ENCODE peak calls at places on chromosomes 11 and 22, in seven cellular contexts. A, R, D, X, N, O and C are unnamed samples. For H3K4me1, the result is how much of the 10 kb centered on the place peaks cover.

GRCh38 chr11:107116358-107116757 is 98.1 kb upstream of the GUCY1A2 start:
- DNase-seq in A (no peak), R (no peak), D (no peak), X (no peak), N (peak), O (no peak), C (no peak)

GRCh38 chr11:17650601-17650911 is 68.8 kb upstream of the MYOD1 start:
- DNase-seq in A (no peak), R (no peak), D (no peak), X (no peak), N (no peak), O (no peak), C (no peak)

GRCh38 chr11:71153005-71153395 is 99.4 kb downstream of the SHANK2 start:
- DNase-seq in A (no peak), R (peak), D (peak), X (no peak), N (peak), O (no peak), C (no peak)

GRCh38 chr11:22539851-22540376 is 85.7 kb downstream of the FANCF start:
- DNase-seq in A (peak), R (peak), D (no peak), X (no peak), N (peak), O (peak), C (no peak)

GRCh38 chr22:23197836-23198235 is 17.5 kb downstream of the BCR start:
- DNase-seq in A (no peak), R (no peak), D (no peak), X (no peak), N (no peak), O (no peak), C (no peak)

GRCh38 chr11:13134886-13135285 is 125.8 kb downstream of the RASSF10 start:
- DNase-seq in A (no peak), R (no peak), D (no peak), X (no peak), N (no peak), O (no peak), C (no peak)

GRCh38 chr11:33475999-33476398 is 218.8 kb downstream of the HIPK3 start:
- DNase-seq in A (no peak), R (peak), D (no peak), X (no peak), N (peak), O (no peak), C (no peak)

GRCh38 chr11:120061761-120062560 is 76.0 kb downstream of the TRIM29 start:
- DNase-seq in A (no peak), R (no peak), D (no peak), X (peak), N (peak), O (peak), C (no peak)

GRCh38 chr11:125070699-125071254 is 7.7 kb downstream of the SLC37A2 start:
- DNase-seq in A (no peak), R (peak), D (no peak), X (no peak), N (peak), O (no peak), C (no peak)

GRCh38 chr11:833114-833791 is 501 bp downstream of the CD151 start:
- DNase-seq in A (peak), R (peak), D (peak), X (no peak), N (peak), O (peak), C (peak)

GRCh38 chr22:38755155-38755910 is 465 bp downstream of the SUN2 start:
- DNase-seq in A (peak), R (peak), D (peak), X (peak), N (peak), O (peak), C (peak)

GRCh38 chr11:45805305-45806071 is 539 bp downstream of the SLC35C1 start:
- DNase-seq in A (no peak), R (peak), D (peak), X (no peak), N (peak), O (peak), C (no peak)

GRCh38 chr11:109132539-109132938 is 289.5 kb upstream of the C11orf87 start:
- DNase-seq in A (no peak), R (peak), D (no peak), X (no peak), N (no peak), O (no peak), C (no peak)

GRCh38 chr11:66334605-66335442 is 1.4 kb downstream of the RIN1 start:
- DNase-seq in A (no peak), R (no peak), D (no peak), X (peak), N (peak), O (no peak), C (no peak)

GRCh38 chr11:66338276-66339162 is 2.3 kb upstream of the RIN1 start:
- DNase-seq in A (no peak), R (no peak), D (no peak), X (peak), N (no peak), O (no peak), C (no peak)

GRCh38 chr11:66337103-66337899 is 1.1 kb upstream of the RIN1 start:
- DNase-seq in A (no peak), R (no peak), D (no peak), X (peak), N (no peak), O (no peak), C (no peak)

GRCh38 chr11:66335531-66336233 is 552 bp downstream of the RIN1 start:
- DNase-seq in A (no peak), R (peak), D (no peak), X (peak), N (peak), O (peak), C (no peak)

DNA sequence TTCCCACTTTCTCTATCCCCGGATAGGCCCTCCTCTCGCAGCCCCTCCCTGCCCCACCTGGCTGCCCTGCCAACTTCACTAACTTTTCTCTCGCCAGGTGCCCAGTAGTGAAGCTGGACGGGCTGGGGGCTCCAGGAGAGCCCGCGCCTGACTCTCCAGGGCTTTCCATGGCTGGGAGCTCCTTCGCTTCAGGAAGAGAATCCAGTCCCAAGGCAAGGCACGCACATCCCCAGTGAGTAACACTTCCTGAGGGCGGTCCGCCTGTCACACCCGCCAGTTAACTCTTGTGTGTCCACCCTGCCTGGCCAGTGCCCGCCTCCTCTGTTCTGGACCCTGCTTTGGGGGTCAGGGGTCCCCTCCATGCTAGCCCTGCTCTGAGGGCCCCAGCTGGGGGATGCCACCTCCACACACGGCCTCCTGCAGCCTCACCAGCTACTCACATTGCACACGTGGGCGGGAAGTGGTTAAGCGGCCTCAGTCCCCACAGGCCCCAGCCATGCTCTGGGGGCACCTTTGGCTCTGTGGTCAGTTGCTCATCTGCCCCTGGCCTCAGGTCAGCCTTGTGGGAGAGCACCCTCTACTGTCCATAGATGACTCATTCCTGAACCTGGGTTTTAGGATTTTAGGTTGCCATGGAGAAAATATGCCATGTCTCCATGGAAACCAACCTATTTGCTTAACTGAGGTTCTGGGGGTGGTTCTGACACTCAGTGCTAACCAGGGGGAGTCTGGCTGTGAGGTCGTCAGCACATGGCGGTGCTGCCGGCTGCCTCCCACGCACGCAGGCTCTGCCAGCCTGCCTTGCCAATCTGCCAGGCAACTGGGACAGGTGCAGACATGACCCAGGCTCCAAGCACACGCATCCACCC is at the start of gene RIN1:
- DNase-seq in A (peak), R (peak), D (peak), X (peak), N (peak), O (peak), C (peak)
- H3K4me3 ChIP-seq in A (no peak), R (peak), D (peak), X (peak), N (peak), O (peak), C (no peak)

GRCh38 chr11:91081440-91082088 is 858.7 kb upstream of the CHORDC1 start:
- DNase-seq in A (peak), R (peak), D (peak), X (no peak), N (peak), O (no peak), C (no peak)
- H3K27ac ChIP-seq in A (peak), R (no peak), D (peak), X (no peak), N (no peak), O (no peak), C (no peak)

GRCh38 chr11:72635931-72636330 is 38.3 kb downstream of the PDE2A start:
- DNase-seq in A (no peak), R (no peak), D (no peak), X (no peak), N (no peak), O (no peak), C (no peak)
- H3K4me1 ChIP-seq in A (under half), R (under half), D (under half), X (under half), N (under half), O (under half), C (under half)

DNA sequence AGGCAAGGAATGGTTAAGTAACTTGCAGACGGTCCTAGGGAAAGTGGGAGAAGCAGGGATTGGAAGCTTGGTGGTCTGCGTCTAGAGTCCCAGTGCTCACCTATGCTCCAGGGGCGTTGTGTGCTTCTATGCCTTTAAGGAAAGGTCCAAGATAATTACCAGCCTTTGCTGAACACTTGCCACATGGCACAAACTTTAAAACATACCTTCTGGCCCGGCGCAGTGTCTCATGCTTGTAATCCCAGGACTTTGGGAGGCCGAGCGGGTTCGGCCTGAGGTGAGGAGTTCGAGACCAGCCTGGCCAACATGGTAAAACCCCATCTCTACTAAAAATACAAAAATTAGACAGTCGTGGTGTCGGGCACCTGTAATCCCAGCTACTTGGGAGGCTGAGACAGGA is 2.3 kb downstream of the POLDIP3 start:
- DNase-seq in A (no peak), R (no peak), D (no peak), X (no peak), N (no peak), O (no peak), C (no peak)
- H3K4me3 ChIP-seq in A (no peak), R (no peak), D (no peak), X (no peak), N (no peak), O (no peak), C (peak)